ENCODE peak calls at places on chromosomes 6 and 20, in five cellular contexts. One of them, this sample, is unnamed.

GRCh38 chr20:60080401-60080800 is 122.2 kb downstream of the CDH26 start:
- DNase-seq in RCC 7860: no peak
- DNase-seq in amniotic stem cell: no peak
- DNase-seq in NCI-H2081: no peak
- DNase-seq in lower leg skin: no peak
- DNase-seq in this sample: no peak

GRCh38 chr6:73586416-73586974 is 65.7 kb upstream of the EEF1A1 start:
- DNase-seq in RCC 7860: no peak
- DNase-seq in amniotic stem cell: no peak
- DNase-seq in NCI-H2081: no peak
- DNase-seq in lower leg skin: no peak
- DNase-seq in this sample: no peak

GRCh38 chr6:79602859-79603258 is 28.3 kb upstream of the SH3BGRL2 start:
- DNase-seq in RCC 7860: no peak
- DNase-seq in amniotic stem cell: no peak
- DNase-seq in NCI-H2081: no peak
- DNase-seq in lower leg skin: no peak
- DNase-seq in this sample: peak; percentile 19

GRCh38 chr6:116682334-116682712 is 1.3 kb downstream of the KPNA5 start:
- DNase-seq in RCC 7860: peak; percentile 18
- DNase-seq in amniotic stem cell: no peak
- DNase-seq in NCI-H2081: no peak
- DNase-seq in lower leg skin: no peak
- DNase-seq in this sample: peak; percentile 49

GRCh38 chr6:57190140-57190539 is 18.0 kb downstream of the BAG2 start:
- DNase-seq in RCC 7860: no peak
- DNase-seq in amniotic stem cell: peak; percentile 8
- DNase-seq in NCI-H2081: no peak
- DNase-seq in lower leg skin: no peak
- DNase-seq in this sample: no peak

GRCh38 chr6:127514396-127515227 is 4.5 kb downstream of the MTCL3 start:
- DNase-seq in RCC 7860: no peak
- DNase-seq in amniotic stem cell: no peak
- DNase-seq in NCI-H2081: no peak
- DNase-seq in lower leg skin: no peak
- DNase-seq in this sample: no peak

GRCh38 chr20:37366749-37367148 is 20.8 kb downstream of the SRC start:
- DNase-seq in RCC 7860: no peak
- DNase-seq in amniotic stem cell: no peak
- DNase-seq in NCI-H2081: no peak
- DNase-seq in lower leg skin: no peak
- DNase-seq in this sample: no peak

GRCh38 chr6:88519227-88520019 is 353.3 kb upstream of the CNR1 start:
- DNase-seq in RCC 7860: no peak
- DNase-seq in amniotic stem cell: no peak
- DNase-seq in NCI-H2081: no peak
- DNase-seq in lower leg skin: no peak
- DNase-seq in this sample: no peak

GRCh38 chr20:12575352-12576095 is 433.2 kb upstream of the SPTLC3 start:
- DNase-seq in RCC 7860: no peak
- DNase-seq in amniotic stem cell: no peak
- DNase-seq in NCI-H2081: no peak
- DNase-seq in lower leg skin: peak; percentile 38
- DNase-seq in this sample: no peak

GRCh38 chr20:43409041-43409913 is 48.4 kb upstream of the SRSF6 start:
- DNase-seq in RCC 7860: peak; percentile 43
- DNase-seq in amniotic stem cell: peak; percentile 8
- DNase-seq in NCI-H2081: peak; percentile 1
- DNase-seq in lower leg skin: no peak
- DNase-seq in this sample: peak; percentile 19

GRCh38 chr6:29602564-29603361 is 17.8 kb downstream of the OR2H2 start:
- DNase-seq in RCC 7860: peak; percentile 6
- DNase-seq in amniotic stem cell: no peak
- DNase-seq in NCI-H2081: no peak
- DNase-seq in lower leg skin: no peak
- DNase-seq in this sample: peak; percentile 3

GRCh38 chr20:53028337-53029007 is 56.3 kb downstream of the TSHZ2 start:
- DNase-seq in RCC 7860: no peak
- DNase-seq in amniotic stem cell: no peak
- DNase-seq in NCI-H2081: no peak
- DNase-seq in lower leg skin: no peak
- DNase-seq in this sample: no peak

GRCh38 chr6:158624684-158625682 is 19.6 kb downstream of the DYNLT1 start:
- DNase-seq in RCC 7860: no peak
- DNase-seq in amniotic stem cell: no peak
- DNase-seq in NCI-H2081: no peak
- DNase-seq in lower leg skin: no peak
- DNase-seq in this sample: no peak

GRCh38 chr6:1609662-1610496 is at the start of gene FOXC1:
- DNase-seq in RCC 7860: peak; percentile 87
- DNase-seq in amniotic stem cell: peak; percentile 79
- DNase-seq in NCI-H2081: peak; percentile 43
- DNase-seq in lower leg skin: peak; percentile 84
- DNase-seq in this sample: peak; percentile 73

GRCh38 chr6:43285832-43286231 is 12.2 kb upstream of the SLC22A7 start:
- DNase-seq in RCC 7860: no peak
- DNase-seq in amniotic stem cell: no peak
- DNase-seq in NCI-H2081: no peak
- DNase-seq in lower leg skin: no peak
- DNase-seq in this sample: no peak

GRCh38 chr6:49336514-49337131 is 126.4 kb downstream of the MMUT start:
- DNase-seq in RCC 7860: peak; percentile 57
- DNase-seq in amniotic stem cell: no peak
- DNase-seq in NCI-H2081: no peak
- DNase-seq in lower leg skin: no peak
- DNase-seq in this sample: no peak

GRCh38 chr6:16733085-16733484 is 28.2 kb downstream of the ATXN1 start:
- DNase-seq in RCC 7860: no peak
- DNase-seq in amniotic stem cell: no peak
- DNase-seq in NCI-H2081: no peak
- DNase-seq in lower leg skin: no peak
- DNase-seq in this sample: no peak

GRCh38 chr6:167154895-167155294 is 2.9 kb downstream of the GPR31 start:
- DNase-seq in RCC 7860: no peak
- DNase-seq in amniotic stem cell: no peak
- DNase-seq in NCI-H2081: no peak
- DNase-seq in lower leg skin: no peak
- DNase-seq in this sample: no peak

GRCh38 chr6:161228911-161229591 is 44.8 kb downstream of the AGPAT4 start:
- DNase-seq in RCC 7860: peak; percentile 93
- DNase-seq in amniotic stem cell: peak; percentile 57
- DNase-seq in NCI-H2081: no peak
- DNase-seq in lower leg skin: no peak
- DNase-seq in this sample: no peak

GRCh38 chr6:152503541-152503940 is 133.6 kb downstream of the SYNE1 start:
- DNase-seq in RCC 7860: no peak
- DNase-seq in amniotic stem cell: no peak
- DNase-seq in NCI-H2081: no peak
- DNase-seq in lower leg skin: no peak
- DNase-seq in this sample: no peak

GRCh38 chr20:62202083-62202395 is 18.0 kb downstream of the HRH3 start:
- DNase-seq in RCC 7860: no peak
- DNase-seq in amniotic stem cell: no peak
- DNase-seq in NCI-H2081: no peak
- DNase-seq in lower leg skin: no peak
- DNase-seq in this sample: no peak

GRCh38 chr20:44021900-44022299 is 107.2 kb downstream of the TOX2 start:
- DNase-seq in RCC 7860: no peak
- DNase-seq in amniotic stem cell: no peak
- DNase-seq in NCI-H2081: no peak
- DNase-seq in lower leg skin: no peak
- DNase-seq in this sample: no peak

GRCh38 chr6:5749666-5750215 is 257.0 kb downstream of the NRN1 start:
- DNase-seq in RCC 7860: no peak
- DNase-seq in amniotic stem cell: no peak
- DNase-seq in NCI-H2081: no peak
- DNase-seq in lower leg skin: no peak
- DNase-seq in this sample: no peak

GRCh38 chr6:31111712-31112111 is 663 bp downstream of the C6orf15 start:
- DNase-seq in RCC 7860: no peak
- DNase-seq in amniotic stem cell: no peak
- DNase-seq in NCI-H2081: no peak
- DNase-seq in lower leg skin: no peak
- DNase-seq in this sample: no peak

GRCh38 chr20:58017237-58017969 is 211.1 kb downstream of the ANKRD60 start:
- DNase-seq in RCC 7860: peak; percentile 100
- DNase-seq in amniotic stem cell: peak; percentile 86
- DNase-seq in NCI-H2081: no peak
- DNase-seq in lower leg skin: peak; percentile 80
- DNase-seq in this sample: no peak

GRCh38 chr6:35173068-35174042 is 32.2 kb upstream of the TCP11 start:
- DNase-seq in RCC 7860: no peak
- DNase-seq in amniotic stem cell: no peak
- DNase-seq in NCI-H2081: no peak
- DNase-seq in lower leg skin: no peak
- DNase-seq in this sample: no peak

GRCh38 chr6:119881416-119881815 is 531.9 kb upstream of the MAN1A1 start:
- DNase-seq in RCC 7860: no peak
- DNase-seq in amniotic stem cell: no peak
- DNase-seq in NCI-H2081: no peak
- DNase-seq in lower leg skin: no peak
- DNase-seq in this sample: no peak

GRCh38 chr6:31538805-31539400 is 2.9 kb downstream of the DDX39B start:
- DNase-seq in RCC 7860: no peak
- DNase-seq in amniotic stem cell: no peak
- DNase-seq in NCI-H2081: no peak
- DNase-seq in lower leg skin: no peak
- DNase-seq in this sample: no peak